ENCODE peak calls at places on chromosomes 1 and 21, in six cellular contexts. G, Q, C, N, D and A are unnamed samples.

GRCh38 chr1:2229921-2230700 is 2.0 kb downstream of the SKI start:
- DNase-seq in G (no peak), Q (peak), C (peak), N (peak), D (peak), A (no peak)

GRCh38 chr1:220990417-220991337 is 111.4 kb downstream of the HLX start:
- DNase-seq in G (no peak), Q (peak), C (peak), N (no peak), D (no peak), A (no peak)

GRCh38 chr1:53048345-53048737 is 13.7 kb upstream of the PODN start:
- DNase-seq in G (no peak), Q (peak), C (no peak), N (no peak), D (no peak), A (no peak)

GRCh38 chr1:8263806-8264205 is 54.1 kb upstream of the SLC45A1 start:
- DNase-seq in G (no peak), Q (no peak), C (no peak), N (peak), D (no peak), A (no peak)

GRCh38 chr21:44428281-44428942 is 26.9 kb upstream of the LRRC3 start:
- DNase-seq in G (no peak), Q (peak), C (no peak), N (peak), D (peak), A (peak)

GRCh38 chr21:29258626-29259335 is 39.9 kb upstream of the BACH1 start:
- DNase-seq in G (no peak), Q (peak), C (peak), N (peak), D (no peak), A (no peak)

GRCh38 chr1:71640131-71640530 is 559.3 kb upstream of the ZRANB2 start:
- DNase-seq in G (no peak), Q (no peak), C (no peak), N (no peak), D (no peak), A (no peak)

GRCh38 chr1:2023187-2023586 is 4.0 kb downstream of the GABRD start:
- DNase-seq in G (no peak), Q (no peak), C (no peak), N (no peak), D (no peak), A (no peak)

GRCh38 chr21:39384674-39385298 is 35.9 kb upstream of the HMGN1 start:
- DNase-seq in G (no peak), Q (peak), C (peak), N (no peak), D (no peak), A (no peak)

GRCh38 chr1:175130649-175131045 is 61.9 kb downstream of the KIAA0040 start:
- DNase-seq in G (no peak), Q (no peak), C (no peak), N (no peak), D (no peak), A (no peak)

GRCh38 chr1:49526672-49527071 is 497.1 kb downstream of the AGBL4 start:
- DNase-seq in G (no peak), Q (no peak), C (no peak), N (no peak), D (no peak), A (no peak)

GRCh38 chr21:46081022-46081861 is 16.7 kb upstream of the COL6A2 start:
- DNase-seq in G (no peak), Q (no peak), C (no peak), N (peak), D (no peak), A (peak)

GRCh38 chr1:101003012-101003650 is 22.5 kb downstream of the DPH5 start:
- DNase-seq in G (no peak), Q (no peak), C (no peak), N (no peak), D (no peak), A (no peak)

GRCh38 chr1:186050360-186050759 is 316.2 kb downstream of the HMCN1 start:
- DNase-seq in G (no peak), Q (no peak), C (peak), N (no peak), D (no peak), A (no peak)

GRCh38 chr1:51331206-51332100 is 1.1 kb upstream of the TTC39A start:
- DNase-seq in G (no peak), Q (peak), C (peak), N (peak), D (no peak), A (peak)

GRCh38 chr1:180912211-180912800 is 391 bp upstream of the KIAA1614 start:
- DNase-seq in G (peak), Q (peak), C (peak), N (peak), D (peak), A (peak)

GRCh38 chr21:27190601-27191000 is 223.7 kb upstream of the ADAMTS5 start:
- DNase-seq in G (no peak), Q (no peak), C (peak), N (no peak), D (no peak), A (no peak)

GRCh38 chr1:21293537-21294265 is 3.4 kb upstream of the ECE1 start:
- DNase-seq in G (no peak), Q (no peak), C (no peak), N (no peak), D (no peak), A (no peak)

GRCh38 chr1:179178965-179179364 is 50.5 kb downstream of the ABL2 start:
- DNase-seq in G (no peak), Q (peak), C (peak), N (peak), D (no peak), A (no peak)

GRCh38 chr1:11617314-11617713 is 36.9 kb downstream of the FBXO2 start:
- DNase-seq in G (no peak), Q (no peak), C (no peak), N (no peak), D (no peak), A (no peak)

GRCh38 chr1:9294440-9294773 is 1.7 kb downstream of the SPSB1 start:
- DNase-seq in G (no peak), Q (peak), C (peak), N (no peak), D (no peak), A (no peak)

GRCh38 chr1:206803221-206803730 is 31.0 kb upstream of the IL10 start:
- DNase-seq in G (no peak), Q (no peak), C (no peak), N (no peak), D (no peak), A (no peak)

GRCh38 chr1:210687582-210688279 is 359.0 kb downstream of the HHAT start:
- DNase-seq in G (no peak), Q (peak), C (peak), N (no peak), D (no peak), A (no peak)

GRCh38 chr1:189619682-189620332 is 857.9 kb downstream of the BRINP3 start:
- DNase-seq in G (no peak), Q (peak), C (peak), N (no peak), D (no peak), A (no peak)

GRCh38 chr21:35223480-35224156 is 174.5 kb upstream of the RUNX1 start:
- DNase-seq in G (no peak), Q (no peak), C (no peak), N (peak), D (no peak), A (no peak)

GRCh38 chr21:33866851-33867250 is 48.8 kb downstream of the ATP5PO start:
- DNase-seq in G (no peak), Q (peak), C (peak), N (no peak), D (no peak), A (no peak)

GRCh38 chr1:220788146-220788545 is 1.4 kb downstream of the MTARC1 start:
- DNase-seq in G (no peak), Q (no peak), C (no peak), N (peak), D (no peak), A (no peak)

GRCh38 chr1:48761411-48761810 is 15.3 kb downstream of the BEND5 start:
- DNase-seq in G (no peak), Q (no peak), C (peak), N (no peak), D (no peak), A (no peak)

GRCh38 chr1:56788102-56788501 is 31.1 kb downstream of the FYB2 start:
- DNase-seq in G (no peak), Q (no peak), C (no peak), N (no peak), D (no peak), A (no peak)

GRCh38 chr1:232844791-232845190 is 39.6 kb downstream of the MAP10 start:
- DNase-seq in G (no peak), Q (peak), C (peak), N (peak), D (no peak), A (no peak)

GRCh38 chr1:109185990-109186703 is 27.6 kb upstream of the SARS1 start:
- DNase-seq in G (no peak), Q (no peak), C (no peak), N (no peak), D (no peak), A (peak)

GRCh38 chr1:6448749-6449631 is 17.0 kb downstream of the TNFRSF25 start:
- DNase-seq in G (no peak), Q (peak), C (no peak), N (no peak), D (peak), A (peak)

GRCh38 chr1:212286437-212287131 is 1.4 kb downstream of the PPP2R5A start:
- DNase-seq in G (no peak), Q (peak), C (peak), N (peak), D (no peak), A (no peak)

GRCh38 chr1:92538048-92538412 is 51.3 kb upstream of the GFI1 start:
- DNase-seq in G (no peak), Q (peak), C (peak), N (no peak), D (no peak), A (no peak)

GRCh38 chr21:20570824-20571232 is 427.4 kb upstream of the NCAM2 start:
- DNase-seq in G (peak), Q (peak), C (no peak), N (no peak), D (peak), A (peak)

GRCh38 chr1:230235876-230236275 is 168.8 kb downstream of the GALNT2 start:
- DNase-seq in G (no peak), Q (no peak), C (no peak), N (no peak), D (no peak), A (no peak)

GRCh38 chr1:5980314-5981008 is 11.8 kb downstream of the NPHP4 start:
- DNase-seq in G (peak), Q (peak), C (peak), N (no peak), D (peak), A (peak)

GRCh38 chr1:244447552-244447951 is 4.2 kb downstream of the ADSS2 start:
- DNase-seq in G (no peak), Q (no peak), C (no peak), N (no peak), D (no peak), A (no peak)

GRCh38 chr1:82485591-82486369 is 685.0 kb downstream of the ADGRL2 start:
- DNase-seq in G (peak), Q (peak), C (no peak), N (peak), D (peak), A (peak)

GRCh38 chr1:82491301-82491986 is 690.7 kb downstream of the ADGRL2 start:
- DNase-seq in G (no peak), Q (no peak), C (no peak), N (peak), D (no peak), A (no peak)

GRCh38 chr1:82487778-82488177 is 687.0 kb downstream of the ADGRL2 start:
- DNase-seq in G (no peak), Q (no peak), C (no peak), N (no peak), D (no peak), A (no peak)

GRCh38 chr1:82483146-82483545 is 682.4 kb downstream of the ADGRL2 start:
- DNase-seq in G (no peak), Q (no peak), C (no peak), N (no peak), D (no peak), A (peak)

GRCh38 chr1:82486969-82487368 is 686.2 kb downstream of the ADGRL2 start:
- DNase-seq in G (no peak), Q (no peak), C (no peak), N (no peak), D (no peak), A (no peak)
- H3K18ac ChIP-seq in G (no peak), Q (no peak), C (no peak), N (no peak), D (no peak), A (no peak)

GRCh38 chr1:65688215-65688566 is 104.5 kb upstream of the PDE4B start:
- DNase-seq in G (no peak), Q (no peak), C (no peak), N (no peak), D (no peak), A (no peak)
- H2AFZ ChIP-seq in G (peak), Q (no peak), C (no peak), N (no peak), D (no peak), A (no peak)

GRCh38 chr1:35773711-35774110 is 3.9 kb upstream of the CLSPN start:
- DNase-seq in G (no peak), Q (no peak), C (no peak), N (no peak), D (no peak), A (no peak)

GRCh38 chr1:35769759-35770446 is at the start of gene CLSPN:
- DNase-seq in G (peak), Q (peak), C (peak), N (peak), D (peak), A (peak)

GRCh38 chr1:35764283-35764682 is 5.5 kb downstream of the CLSPN start:
- DNase-seq in G (no peak), Q (no peak), C (no peak), N (no peak), D (no peak), A (no peak)

GRCh38 chr1:35769188-35769758 is 505 bp downstream of the CLSPN start:
- DNase-seq in G (peak), Q (peak), C (peak), N (peak), D (peak), A (peak)

DNA sequence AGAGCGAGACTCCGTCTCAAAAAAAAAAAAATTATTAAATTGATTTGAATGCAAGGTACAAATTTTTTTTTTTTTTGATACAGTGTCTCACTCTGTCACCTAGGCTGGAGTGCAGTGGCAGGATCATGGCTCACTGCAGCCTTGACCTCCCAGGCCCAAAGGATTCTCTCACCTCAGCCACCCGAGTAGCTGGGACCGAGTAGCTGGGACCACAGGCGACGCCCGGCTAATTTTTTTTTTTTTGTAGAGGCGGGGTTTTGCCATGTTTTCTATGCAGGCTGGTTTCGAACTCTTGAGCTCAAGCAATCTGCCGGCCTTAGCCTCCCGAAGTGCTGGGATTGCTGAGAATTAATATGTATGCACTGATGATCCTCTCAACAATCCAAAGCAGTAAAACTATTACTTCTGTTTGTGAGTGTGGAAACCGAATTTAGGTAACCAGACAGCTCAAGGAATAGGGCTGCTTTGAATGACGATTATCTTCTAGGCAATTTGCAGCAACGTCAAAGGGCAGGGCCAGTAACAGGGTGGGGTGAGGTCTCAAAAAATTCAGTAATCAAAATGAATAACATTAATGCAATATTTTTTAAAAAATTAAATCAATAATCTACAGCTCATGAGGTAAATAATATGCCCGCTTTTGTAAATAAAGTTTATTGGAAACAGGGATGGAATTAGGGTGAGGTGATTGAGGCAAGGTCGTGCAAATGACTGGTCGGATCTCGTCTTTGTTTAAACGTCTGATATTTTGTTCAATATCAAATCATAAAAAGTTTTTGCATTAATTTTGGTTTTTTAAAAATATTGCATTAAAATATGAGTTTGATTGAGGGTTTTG is 1.2 kb downstream of the CLSPN start:
- DNase-seq in G (no peak), Q (peak), C (no peak), N (no peak), D (no peak), A (no peak)
- H3K18ac ChIP-seq in G (peak), Q (no peak), C (peak), N (no peak), D (no peak), A (no peak)

GRCh38 chr1:118333601-118334241 is 148.7 kb upstream of the SPAG17 start:
- DNase-seq in G (no peak), Q (no peak), C (no peak), N (no peak), D (no peak), A (no peak)

GRCh38 chr1:118338991-118339390 is 154.0 kb upstream of the SPAG17 start:
- DNase-seq in G (no peak), Q (no peak), C (no peak), N (no peak), D (no peak), A (no peak)

GRCh38 chr1:118337346-118337745 is 152.3 kb upstream of the SPAG17 start:
- DNase-seq in G (no peak), Q (no peak), C (no peak), N (no peak), D (no peak), A (no peak)

GRCh38 chr1:118339431-118340146 is 154.6 kb upstream of the SPAG17 start:
- DNase-seq in G (no peak), Q (no peak), C (no peak), N (no peak), D (no peak), A (no peak)

DNA sequence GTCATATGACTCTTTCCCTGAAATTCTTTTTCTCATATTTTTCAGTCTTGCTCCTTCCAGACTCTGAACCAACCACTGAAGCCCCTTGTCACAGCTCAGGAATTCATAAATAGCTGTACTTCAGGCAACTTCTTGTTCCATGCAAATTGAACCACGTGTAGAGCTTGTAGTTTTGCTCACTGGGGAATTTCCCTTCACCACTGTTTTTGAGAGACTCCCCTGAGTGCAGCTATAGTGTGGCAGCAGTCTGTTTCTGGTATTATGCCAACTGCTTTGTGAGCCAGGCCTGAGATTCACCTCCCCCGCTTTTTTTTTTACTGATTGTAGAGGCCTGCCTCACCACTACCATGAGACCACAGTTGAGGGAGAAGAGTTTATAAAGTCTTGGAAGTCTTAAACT is 150.3 kb upstream of the SPAG17 start:
- DNase-seq in G (no peak), Q (no peak), C (peak), N (no peak), D (no peak), A (no peak)
- H2AFZ ChIP-seq in G (no peak), Q (no peak), C (no peak), N (no peak), D (peak), A (no peak)

GRCh38 chr1:145979746-145980435 is 15.4 kb downstream of the POLR3GL start:
- DNase-seq in G (no peak), Q (peak), C (no peak), N (no peak), D (no peak), A (no peak)
- H3K18ac ChIP-seq in G (no peak), Q (peak), C (peak), N (no peak), D (peak), A (peak)

GRCh38 chr1:204018460-204018859 is 54.5 kb upstream of the SOX13 start:
- DNase-seq in G (no peak), Q (no peak), C (no peak), N (peak), D (no peak), A (no peak)
- H2AFZ ChIP-seq in G (no peak), Q (no peak), C (no peak), N (no peak), D (no peak), A (peak)

DNA sequence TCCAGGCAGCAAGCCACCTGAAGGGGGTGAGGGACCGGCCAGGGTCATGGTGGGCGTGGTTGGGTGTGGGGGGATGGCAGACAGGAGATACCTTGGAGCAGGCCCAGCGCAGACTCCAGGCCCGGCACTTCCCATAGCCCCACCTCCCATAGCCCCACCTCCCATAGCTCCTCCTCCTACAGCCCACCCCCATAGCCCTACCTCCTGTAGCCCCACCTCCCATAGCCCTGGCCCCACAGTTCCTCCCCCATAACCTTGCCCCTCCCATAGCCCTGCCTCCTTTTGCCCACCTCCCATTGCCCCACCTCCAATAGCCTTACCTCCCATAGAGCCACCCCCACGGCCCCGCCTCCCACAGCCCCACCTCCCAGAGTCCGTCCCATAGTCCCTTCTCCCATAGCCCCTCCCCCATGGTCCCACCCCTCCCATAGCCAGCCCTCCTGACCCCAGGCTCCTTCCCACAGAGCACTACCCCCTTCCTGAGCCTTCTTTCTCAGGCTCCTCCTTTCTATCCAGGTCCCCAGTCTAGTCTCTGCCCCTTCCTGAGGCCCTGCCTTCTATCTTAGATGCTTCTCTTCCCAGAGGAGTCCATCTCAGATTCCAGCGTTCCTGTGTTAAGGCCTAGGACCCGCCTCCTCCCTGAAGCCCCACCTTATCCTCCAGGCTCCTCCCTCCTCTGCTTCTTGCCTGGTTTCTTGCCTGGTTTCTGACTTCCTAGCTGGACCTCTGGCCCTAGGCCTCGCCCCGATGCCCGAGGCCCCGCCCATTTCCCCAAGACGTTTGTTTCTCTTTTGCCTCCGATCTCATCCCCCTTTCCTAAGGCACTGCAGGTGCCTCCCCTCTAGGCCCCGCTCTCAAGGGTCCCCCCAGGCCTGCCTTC is 46.8 kb downstream of the PTPRU start:
- DNase-seq in G (peak), Q (peak), C (peak), N (peak), D (peak), A (peak)
- H3K18ac ChIP-seq in G (peak), Q (no peak), C (no peak), N (peak), D (peak), A (peak)

GRCh38 chr1:78060857-78061563 is 15.2 kb downstream of the GIPC2 start:
- DNase-seq in G (no peak), Q (no peak), C (no peak), N (no peak), D (no peak), A (no peak)
- H2AFZ ChIP-seq in G (no peak), Q (no peak), C (no peak), N (no peak), D (no peak), A (no peak)